ENCODE peak calls at places on chromosome 18, in eight cellular contexts. Q, N, D, R, X, L, I and Z are unnamed samples.

GRCh38 chr18:33839452-33840225 is 261.6 kb downstream of the ASXL3 start:
- DNase-seq in L (no peak), Q (peak; percentile 71), X (peak; percentile 38), R (peak; percentile 59), I (no peak), N (peak; percentile 43), D (no peak), Z (no peak)

GRCh38 chr18:8681196-8681595 is 24.2 kb upstream of the MTCL1 start:
- DNase-seq in N (no peak), I (peak; percentile 32), R (no peak), L (no peak), X (no peak), D (no peak), Q (no peak), Z (no peak)

GRCh38 chr18:48230459-48231113 is 178.6 kb downstream of the ZBTB7C start:
- DNase-seq in X (peak; percentile 65), I (peak; percentile 77), R (no peak), L (no peak), N (peak; percentile 48), D (no peak), Q (peak; percentile 81), Z (peak; percentile 60)

GRCh38 chr18:495017-495416 is 5.5 kb downstream of the COLEC12 start:
- DNase-seq in L (no peak), X (no peak), I (no peak), D (no peak), Q (no peak), R (no peak), N (no peak), Z (no peak)

GRCh38 chr18:23268641-23269040 is 133.4 kb downstream of the CABLES1 start:
- DNase-seq in N (no peak), Q (no peak), X (no peak), I (no peak), D (no peak), R (no peak), L (no peak), Z (no peak)

GRCh38 chr18:46621111-46621766 is 35.8 kb downstream of the LOXHD1 start:
- DNase-seq in L (no peak), Q (no peak), R (no peak), D (no peak), N (no peak), X (no peak), I (no peak), Z (no peak)

GRCh38 chr18:36372902-36373301 is 75.4 kb downstream of the FHOD3 start:
- DNase-seq in R (no peak), Q (no peak), L (no peak), D (no peak), X (peak; percentile 67), N (peak; percentile 40), I (no peak), Z (no peak)

GRCh38 chr18:46073474-46074331 is 1.6 kb upstream of the PSTPIP2 start:
- DNase-seq in R (no peak), N (peak; percentile 85), L (peak; percentile 29), Q (peak; percentile 67), X (peak; percentile 72), I (peak; percentile 41), D (peak; percentile 61), Z (peak; percentile 63)

GRCh38 chr18:44759925-44760342 is 79.2 kb downstream of the SETBP1 start:
- DNase-seq in L (no peak), D (no peak), I (no peak), X (no peak), N (no peak), R (no peak), Q (no peak), Z (no peak)